ENCODE peak calls at places on chromosomes 4 and X, in nine cellular contexts. Z, X, H, C, S, A, G, Y and U are unnamed samples.

GRCh38 chr4:186676531-186677158 is 47.0 kb downstream of the FAT1 start:
- ATAC-seq in Z (peak; percentile 95), X (peak; percentile 90), H (no peak), C (peak; percentile 95), S (peak; percentile 48), A (no peak), G (no peak), Y (peak; percentile 48), U (peak; percentile 91)

GRCh38 chrX:141468940-141469339 is 115.6 kb downstream of the SPANXA1 start:
- ATAC-seq in Z (no peak), X (peak; percentile 30), H (no peak), C (peak; percentile 49), S (no peak), A (no peak), G (no peak), Y (no peak), U (no peak)

GRCh38 chr4:184514121-184514988 is 40.0 kb upstream of the IRF2 start:
- ATAC-seq in Z (peak; percentile 93), X (peak; percentile 92), H (peak; percentile 96), C (peak; percentile 98), S (no peak), A (peak; percentile 63), G (peak; percentile 92), Y (peak; percentile 45), U (peak; percentile 94)

GRCh38 chrX:43703211-43703791 is 47.2 kb downstream of the MAOA start:
- ATAC-seq in Z (peak; percentile 40), X (peak; percentile 56), H (no peak), C (peak; percentile 59), S (no peak), A (peak; percentile 67), G (no peak), Y (peak; percentile 70), U (peak; percentile 59)

GRCh38 chr4:165360985-165361678 is 17.7 kb upstream of the CPE start:
- ATAC-seq in Z (no peak), X (no peak), H (no peak), C (no peak), S (no peak), A (no peak), G (no peak), Y (no peak), U (no peak)

GRCh38 chr4:183099537-183100297 is 660 bp downstream of the WWC2 start:
- ATAC-seq in Z (peak; percentile 2), X (peak; percentile 62), H (no peak), C (peak; percentile 1), S (peak; percentile 26), A (peak; percentile 1), G (peak; percentile 20), Y (peak; percentile 15), U (no peak)

GRCh38 chrX:19972984-19973383 is 17.9 kb downstream of the BCLAF3 start:
- ATAC-seq in Z (no peak), X (no peak), H (peak; percentile 71), C (no peak), S (no peak), A (no peak), G (no peak), Y (no peak), U (no peak)

GRCh38 chrX:12975670-12975965 is 708 bp downstream of the TMSB4X start:
- ATAC-seq in Z (no peak), X (no peak), H (no peak), C (no peak), S (no peak), A (no peak), G (no peak), Y (no peak), U (no peak)

GRCh38 chr4:48742412-48742811 is 37.7 kb downstream of the FRYL start:
- ATAC-seq in Z (no peak), X (no peak), H (peak; percentile 50), C (peak; percentile 72), S (no peak), A (no peak), G (no peak), Y (no peak), U (no peak)

GRCh38 chr4:66956852-66957251 is 588.5 kb downstream of the CENPC start:
- ATAC-seq in Z (no peak), X (no peak), H (no peak), C (no peak), S (no peak), A (no peak), G (no peak), Y (no peak), U (no peak)

GRCh38 chr4:141686929-141687328 is 50.5 kb downstream of the IL15 start:
- ATAC-seq in Z (no peak), X (no peak), H (no peak), C (no peak), S (no peak), A (no peak), G (no peak), Y (peak; percentile 47), U (no peak)

GRCh38 chr4:152510349-152511147 is 25.3 kb downstream of the FBXW7 start:
- ATAC-seq in Z (no peak), X (no peak), H (peak; percentile 71), C (no peak), S (no peak), A (no peak), G (no peak), Y (no peak), U (no peak)

GRCh38 chr4:39348371-39349265 is 17.5 kb downstream of the RFC1 start:
- ATAC-seq in Z (no peak), X (no peak), H (no peak), C (no peak), S (no peak), A (no peak), G (peak; percentile 73), Y (no peak), U (no peak)

GRCh38 chr4:140003851-140004579 is 150.0 kb downstream of the MAML3 start:
- ATAC-seq in Z (no peak), X (no peak), H (no peak), C (peak; percentile 48), S (no peak), A (no peak), G (no peak), Y (no peak), U (peak; percentile 19)

GRCh38 chr4:106365613-106366012 is 3.0 kb downstream of the GIMD1 start:
- ATAC-seq in Z (peak; percentile 98), X (peak; percentile 96), H (no peak), C (peak; percentile 86), S (peak; percentile 54), A (peak; percentile 30), G (peak; percentile 18), Y (peak; percentile 33), U (peak; percentile 82)

GRCh38 chr4:3074846-3075651 is 568 bp downstream of the HTT start:
- ATAC-seq in Z (no peak), X (peak; percentile 54), H (peak; percentile 17), C (peak; percentile 9), S (peak; percentile 26), A (no peak), G (peak; percentile 20), Y (peak; percentile 2), U (peak; percentile 2)

GRCh38 chr4:3074078-3074845 is at the start of the genes HTT and HTT-AS:
- ATAC-seq in Z (peak; percentile 94), X (peak; percentile 89), H (peak; percentile 76), C (peak; percentile 91), S (peak; percentile 93), A (peak; percentile 89), G (peak; percentile 93), Y (peak; percentile 88), U (peak; percentile 95)

GRCh38 chr4:3075652-3075981 is 1.1 kb downstream of the HTT start:
- ATAC-seq in Z (no peak), X (no peak), H (no peak), C (no peak), S (no peak), A (no peak), G (no peak), Y (no peak), U (no peak)

GRCh38 chr4:3071811-3072210 is 2.5 kb downstream of the HTT-AS start:
- ATAC-seq in Z (no peak), X (no peak), H (no peak), C (no peak), S (no peak), A (no peak), G (no peak), Y (no peak), U (no peak)

GRCh38 chr4:3073158-3074077 is 920 bp downstream of the HTT-AS start:
- ATAC-seq in Z (no peak), X (peak; percentile 63), H (peak; percentile 64), C (peak; percentile 0), S (peak; percentile 59), A (no peak), G (peak; percentile 82), Y (no peak), U (peak; percentile 59)
- TF ChIP-seq POLR2A in Z (peak; percentile 34), X (peak; percentile 57), H (peak; percentile 61), C (no peak), S (no peak), A (peak; percentile 13), G (peak; percentile 44), Y (peak; percentile 41), U (peak; percentile 49)

DNA sequence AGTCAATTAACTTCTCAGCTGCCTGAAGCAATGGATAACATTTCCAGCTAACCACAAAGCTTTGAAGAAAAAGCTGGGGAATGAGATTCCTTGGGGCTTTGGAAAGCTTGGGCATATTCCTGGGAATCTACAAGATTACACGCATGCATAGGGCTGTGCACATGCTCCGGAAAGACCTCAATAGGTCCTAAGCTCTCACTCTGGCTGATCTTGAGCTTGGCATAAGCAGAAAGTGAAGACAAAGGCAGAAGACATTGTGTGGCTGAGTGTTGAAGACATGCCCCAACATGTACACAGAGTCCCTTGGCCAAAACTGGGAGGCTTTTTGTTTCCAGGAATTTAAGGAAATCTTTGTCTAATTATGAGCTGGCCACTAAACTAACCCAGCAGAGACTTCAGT is 31.2 kb downstream of the ATG4A start:
- ATAC-seq in Z (peak; percentile 28), X (no peak), H (no peak), C (peak; percentile 39), S (no peak), A (no peak), G (no peak), Y (no peak), U (no peak)
- TF ChIP-seq POLR2A in Z (no peak), X (no peak), H (no peak), C (no peak), S (no peak), A (no peak), G (no peak), Y (no peak), U (no peak)

GRCh38 chrX:81201692-81202412 is at the start of the genes HMGN5 and SH3BGRL:
- ATAC-seq in Z (peak; percentile 97), X (peak; percentile 100), H (peak; percentile 95), C (peak; percentile 97), S (peak; percentile 99), A (peak; percentile 99), G (peak; percentile 97), Y (peak; percentile 99), U (peak; percentile 98)
- TF ChIP-seq POLR2A in Z (peak; percentile 20), X (peak; percentile 22), H (peak; percentile 75), C (no peak), S (peak; percentile 31), A (peak; percentile 20), G (peak; percentile 57), Y (peak; percentile 60), U (peak; percentile 9)

DNA sequence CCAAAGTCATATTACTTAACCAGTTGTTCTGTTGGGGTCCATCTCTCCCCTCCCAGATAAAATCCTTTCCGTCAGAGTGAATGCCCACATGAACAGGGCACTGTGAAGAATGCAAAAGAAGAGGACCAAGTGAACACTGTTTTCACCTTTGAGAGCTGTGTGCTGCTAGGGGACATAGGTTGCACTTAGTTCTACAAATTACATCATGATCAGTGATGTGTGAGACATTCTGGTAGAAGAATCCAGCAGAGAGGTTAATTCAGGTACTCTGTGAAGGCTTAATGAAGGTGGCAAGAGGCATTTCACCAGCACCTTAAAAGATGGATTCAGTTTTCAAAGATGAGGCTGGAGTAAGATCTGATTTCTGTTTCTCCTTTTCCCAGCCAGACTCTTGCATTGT is 10.8 kb downstream of the GAB1 start:
- ATAC-seq in Z (no peak), X (no peak), H (peak; percentile 65), C (no peak), S (no peak), A (peak; percentile 38), G (no peak), Y (no peak), U (no peak)
- TF ChIP-seq POLR2A in Z (no peak), X (no peak), H (no peak), C (no peak), S (no peak), A (no peak), G (no peak), Y (no peak), U (no peak)